ENCODE peak calls at places on chromosomes 7 and 10, in four cellular contexts. G is AG04450, V is stomach, E is heart left ventricle. H is an unnamed sample. For H3K27me3, the result is how much of the 10 kb centered on the place peaks cover.

GRCh38 chr10:117074621-117075020 is 63.4 kb downstream of the VAX1 start:
- DNase-seq in G (no peak), V (no peak), E (no peak), H (no peak)

GRCh38 chr10:19705273-19705672 is 111.0 kb upstream of the PLXDC2 start:
- DNase-seq in V (no peak), E (no peak), G (no peak), H (no peak)

GRCh38 chr7:4725014-4725951 is 43.2 kb downstream of the FOXK1 start:
- DNase-seq in G (peak), E (peak), V (peak), H (peak)

GRCh38 chr10:86203162-86203905 is 163.3 kb downstream of the GRID1 start:
- DNase-seq in E (peak), G (no peak), V (no peak), H (peak)

GRCh38 chr10:29804025-29804852 is 169.5 kb upstream of the SVIL start:
- DNase-seq in G (peak), V (peak), E (peak), H (peak)

GRCh38 chr7:68409851-68410250 is 1188.4 kb upstream of the AUTS2 start:
- DNase-seq in E (no peak), V (no peak), G (no peak), H (no peak)

GRCh38 chr7:155945670-155946325 is 133.5 kb upstream of the SHH start:
- DNase-seq in V (peak), E (no peak), G (no peak), H (no peak)

GRCh38 chr10:102175415-102175814 is 23.2 kb downstream of the NOLC1 start:
- DNase-seq in E (no peak), V (no peak), G (peak), H (peak)

GRCh38 chr10:28284126-28284525 is 18.7 kb downstream of the MPP7 start:
- DNase-seq in E (no peak), G (no peak), V (no peak), H (no peak)

GRCh38 chr10:104937528-104937927 is 296.4 kb downstream of the SORCS3 start:
- DNase-seq in V (no peak), E (peak), G (no peak), H (peak)

GRCh38 chr10:118343115-118343514 is 991 bp upstream of the FAM204A start:
- DNase-seq in V (no peak), E (no peak), G (no peak), H (peak)

GRCh38 chr10:92419740-92420553 is 129.0 kb downstream of the MARCHF5 start:
- DNase-seq in V (peak), E (peak), G (no peak), H (peak)

GRCh38 chr7:2856388-2857169 is 12.5 kb upstream of the GNA12 start:
- DNase-seq in E (peak), V (no peak), G (no peak), H (no peak)

GRCh38 chr10:6786579-6787031 is 206.5 kb upstream of the PRKCQ start:
- DNase-seq in E (no peak), V (no peak), G (peak), H (peak)

GRCh38 chr7:1346851-1347250 is 112.4 kb downstream of the MICALL2 start:
- DNase-seq in E (no peak), V (no peak), G (no peak), H (no peak)

GRCh38 chr7:1348836-1349335 is 110.4 kb downstream of the MICALL2 start:
- DNase-seq in E (no peak), G (no peak), V (no peak), H (no peak)

GRCh38 chr7:1348096-1348835 is 111.0 kb downstream of the MICALL2 start:
- DNase-seq in V (no peak), E (no peak), G (no peak), H (no peak)

GRCh38 chr7:1351881-1352625 is 107.2 kb downstream of the MICALL2 start:
- DNase-seq in G (no peak), E (no peak), V (no peak), H (no peak)

GRCh38 chr7:1349351-1349761 is 109.9 kb downstream of the MICALL2 start:
- DNase-seq in G (no peak), E (peak), V (no peak), H (no peak)
- H3K27me3 ChIP-seq in G (under half), E (half or more), V (half or more), H (under half)

GRCh38 chr7:111919690-111920179 is 286.5 kb downstream of the DOCK4 start:
- DNase-seq in G (no peak), E (no peak), V (no peak), H (peak)
- H3K27me3 ChIP-seq in G (under half), E (under half), V (under half), H (under half)

GRCh38 chr7:122304996-122305421 is 459 bp upstream of the FEZF1 start:
- DNase-seq in E (no peak), G (no peak), V (no peak), H (no peak)
- H3K27me3 ChIP-seq in E (half or more), G (half or more), V (half or more), H (half or more)

DNA sequence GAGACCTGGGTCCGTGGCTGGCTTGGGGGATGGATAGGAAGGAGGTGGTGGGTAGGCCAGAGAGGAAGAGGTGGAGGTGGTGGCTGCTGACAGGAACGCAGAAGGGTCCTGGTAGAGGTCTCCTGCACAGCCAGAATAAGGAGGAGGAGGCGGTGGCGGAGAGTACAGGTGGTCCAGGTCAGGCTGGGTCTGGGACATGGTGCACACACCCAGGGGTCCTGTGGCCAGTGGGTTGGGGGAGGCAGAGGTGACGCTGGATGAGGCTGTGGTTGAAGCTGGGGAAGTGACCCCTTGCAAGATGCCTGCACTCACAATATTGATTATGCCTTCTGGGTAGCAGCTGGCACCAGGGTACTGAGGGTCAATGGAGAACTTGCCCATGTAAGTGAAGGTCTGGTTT is 2.2 kb downstream of the EGR2 start:
- DNase-seq in G (no peak), V (no peak), E (no peak), H (no peak)
- H3K27me3 ChIP-seq in G (under half), V (under half), E (under half), H (under half)

GRCh38 chr10:72092987-72093386 is 4.6 kb upstream of the SPOCK2 start:
- DNase-seq in V (no peak), G (no peak), E (no peak), H (no peak)
- H3K27me3 ChIP-seq in V (under half), G (under half), E (under half), H (under half)